ENCODE peak calls at places on chromosomes 1 and 21, in five cellular contexts. O is transverse colon, L is A549, E is Peyer's patch, G is spleen. A is an unnamed sample.

GRCh38 chr1:93907718-93908117 is 1.5 kb downstream of the GCLM start:
- DNase-seq in O (no peak), L (peak; percentile 47), E (no peak), G (no peak), A (no peak)

GRCh38 chr1:156379420-156380165 is 10.6 kb downstream of the RHBG start:
- DNase-seq in O (no peak), L (peak; percentile 50), E (peak; percentile 55), G (no peak), A (no peak)

GRCh38 chr21:16534408-16535099 is 804.8 kb downstream of the USP25 start:
- DNase-seq in O (peak; percentile 16), L (peak; percentile 70), E (peak; percentile 50), G (no peak), A (no peak)

GRCh38 chr21:10273196-10273595 is 248.2 kb upstream of the TPTE start:
- DNase-seq in O (no peak), L (no peak), E (no peak), G (no peak), A (no peak)

GRCh38 chr1:56322211-56322610 is 257.2 kb downstream of the PLPP3 start:
- DNase-seq in O (no peak), L (no peak), E (no peak), G (no peak), A (no peak)

GRCh38 chr1:228809621-228810313 is 74.5 kb downstream of the RHOU start:
- DNase-seq in O (peak; percentile 75), L (peak; percentile 32), E (peak; percentile 76), G (no peak), A (no peak)

GRCh38 chr1:94316836-94317789 is 79.7 kb upstream of the ARHGAP29 start:
- DNase-seq in O (no peak), L (peak; percentile 71), E (no peak), G (no peak), A (no peak)

GRCh38 chr1:167499657-167500056 is 18.7 kb downstream of the CD247 start:
- DNase-seq in O (peak; percentile 34), L (no peak), E (peak; percentile 74), G (no peak), A (no peak)

GRCh38 chr21:32253215-32253641 is 25.6 kb downstream of the MIS18A start:
- DNase-seq in O (no peak), L (no peak), E (no peak), G (no peak), A (no peak)

GRCh38 chr1:146012703-146013565 is 8.6 kb downstream of the HJV start:
- DNase-seq in O (no peak), L (peak; percentile 82), E (peak; percentile 80), G (no peak), A (no peak)

GRCh38 chr1:11979453-11979817 is 809 bp upstream of the MFN2 start:
- DNase-seq in O (no peak), L (no peak), E (no peak), G (peak; percentile 86), A (peak; percentile 51)

GRCh38 chr1:10399487-10399917 is 638 bp downstream of the PGD start:
- DNase-seq in O (no peak), L (no peak), E (no peak), G (peak; percentile 83), A (no peak)

GRCh38 chr21:38945536-38946245 is 140.0 kb downstream of the ETS2 start:
- DNase-seq in O (no peak), L (no peak), E (peak; percentile 44), G (no peak), A (no peak)

GRCh38 chr1:188826800-188827199 is 1650.9 kb downstream of the BRINP3 start:
- DNase-seq in O (no peak), L (no peak), E (no peak), G (no peak), A (no peak)

GRCh38 chr1:188822248-188822647 is 1655.4 kb downstream of the BRINP3 start:
- DNase-seq in O (no peak), L (no peak), E (no peak), G (no peak), A (no peak)

DNA sequence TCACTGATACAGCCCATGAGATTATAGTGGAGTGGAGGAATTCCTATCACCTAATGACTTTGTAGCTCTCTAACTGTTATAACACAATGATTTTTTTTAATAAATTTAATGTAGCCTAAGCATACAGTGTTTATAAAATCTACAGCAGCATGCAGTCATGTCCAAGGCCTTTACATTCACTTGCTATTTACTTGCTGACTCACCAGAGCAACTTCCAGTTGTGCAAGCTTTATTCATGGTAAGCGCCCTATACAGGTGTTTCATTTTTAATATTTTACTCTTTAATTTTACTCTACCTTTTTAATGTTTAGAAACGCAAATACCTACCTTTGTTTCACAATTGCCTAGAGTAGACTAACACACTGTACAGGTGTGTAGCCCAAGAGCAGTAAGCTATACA is 1652.2 kb downstream of the BRINP3 start:
- DNase-seq in O (no peak), L (no peak), E (no peak), G (no peak), A (no peak)
- TF ChIP-seq CTCF in O (no peak), L (no peak), E (no peak), G (no peak), A (no peak)

DNA sequence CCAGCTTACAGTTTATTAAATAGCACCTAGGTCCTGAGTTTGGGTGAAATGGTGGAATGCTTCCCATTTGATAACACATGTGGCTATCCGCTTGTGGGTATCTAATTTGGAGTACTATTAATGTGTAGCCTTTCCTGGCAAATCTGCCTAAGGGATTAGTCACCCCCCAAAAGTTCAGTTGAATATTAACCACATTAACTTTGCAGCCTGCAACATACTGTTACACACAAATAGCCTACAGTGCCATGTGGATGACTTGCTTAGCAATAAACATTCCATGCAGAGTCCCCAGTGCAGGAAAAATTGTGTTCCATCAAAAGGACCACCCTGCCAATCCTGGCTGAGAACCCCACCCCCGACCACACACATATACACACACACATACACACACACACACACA is 303.3 kb upstream of the ESRRG start:
- DNase-seq in O (no peak), L (no peak), E (no peak), G (no peak), A (no peak)
- TF ChIP-seq POLR2A in O (no peak), L (no peak), E (no peak), G (no peak), A (no peak)

DNA sequence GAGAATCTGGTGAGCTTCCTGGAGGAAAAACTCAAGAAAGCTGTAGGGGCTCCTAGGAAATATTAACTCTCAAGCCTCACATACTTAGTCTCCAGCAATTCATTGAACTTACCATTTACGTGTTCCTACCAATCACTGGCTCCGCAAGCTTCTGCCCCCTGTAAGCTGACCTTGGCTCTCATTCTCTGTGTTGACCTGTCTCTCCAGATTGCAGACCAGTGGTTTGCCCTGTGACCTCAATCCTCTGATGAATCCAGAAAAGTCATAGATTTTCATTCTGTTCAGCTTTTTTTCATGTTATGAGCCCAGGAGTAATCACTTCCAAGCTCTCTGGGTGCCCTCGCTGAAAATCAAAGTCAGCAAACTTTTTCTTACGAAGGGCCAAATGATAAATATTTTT is 241.9 kb downstream of the DSCAM start:
- DNase-seq in O (no peak), L (no peak), E (no peak), G (no peak), A (no peak)
- H3K9me3 ChIP-seq in O (no peaks in the 10 kb centered on the region), L (no peaks in the 10 kb centered on the region), E (no peaks in the 10 kb centered on the region), G (peaks cover 49% of the 10 kb centered on the region), A (peaks cover 6% of the 10 kb centered on the region)

DNA sequence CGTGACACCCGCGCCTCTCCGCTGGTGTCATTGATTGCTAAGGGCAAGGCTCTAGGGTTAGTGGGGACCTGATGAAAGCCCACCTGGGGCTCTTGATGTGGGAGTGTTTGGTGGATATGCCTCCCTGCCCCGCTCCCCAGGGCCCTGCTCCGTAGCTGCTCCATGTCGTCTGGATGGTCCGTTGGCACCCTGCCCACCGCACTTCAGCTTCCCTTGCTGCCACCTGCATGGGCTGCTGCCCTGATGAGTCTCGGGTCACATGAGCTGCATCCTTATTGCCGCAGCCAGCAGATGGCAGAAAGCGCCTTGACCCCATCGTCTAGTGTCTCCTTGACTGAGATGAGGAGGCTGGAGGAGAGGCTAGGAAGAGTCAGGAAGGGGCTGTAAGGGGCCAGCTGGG is 439.4 kb downstream of the CAMTA1 start:
- DNase-seq in O (peak; percentile 38), L (peak; percentile 31), E (peak; percentile 53), G (peak; percentile 50), A (no peak)
- TF ChIP-seq CTCF in O (peak; percentile 31), L (no peak), E (no peak), G (no peak), A (no peak)

DNA sequence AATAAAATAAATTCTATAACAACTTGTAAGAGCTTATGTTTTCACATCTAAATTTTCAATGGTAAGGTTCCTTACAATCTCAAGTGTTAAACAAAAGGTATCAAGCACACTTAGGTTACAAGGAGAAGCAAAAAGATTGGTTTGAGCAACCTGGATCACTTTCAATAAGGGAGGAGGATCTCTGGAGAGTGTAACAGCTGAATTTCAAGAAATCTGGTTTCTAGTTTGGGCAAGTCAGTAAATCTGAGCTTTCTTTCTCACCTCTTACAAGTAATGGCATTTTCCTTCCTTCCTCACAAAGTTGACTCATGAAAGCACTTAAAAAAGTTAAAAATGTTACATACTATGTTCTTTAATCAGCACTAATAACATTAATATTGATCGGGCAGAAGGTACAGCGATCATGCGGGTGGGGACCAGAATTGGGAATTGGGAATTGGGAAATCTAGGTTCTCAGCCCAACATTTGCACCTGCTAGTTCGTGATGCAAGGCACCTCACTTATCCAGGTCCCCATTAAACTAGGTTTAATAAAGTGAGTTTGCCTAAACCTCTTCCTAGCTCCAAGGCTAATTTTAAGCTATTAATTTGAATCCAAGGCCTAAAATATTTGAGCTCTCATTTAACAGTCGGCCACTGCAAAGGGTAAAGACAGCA is 3.1 kb downstream of the NUCKS1 start:
- DNase-seq in O (no peak), L (no peak), E (no peak), G (no peak), A (no peak)
- TF ChIP-seq POLR2A in O (no peak), L (no peak), E (no peak), G (no peak), A (no peak)

GRCh38 chr1:247043406-247043805 is 35.2 kb downstream of the ZNF670 start:
- DNase-seq in O (no peak), L (no peak), E (no peak), G (no peak), A (no peak)
- H3K9me3 ChIP-seq in O (peaks cover 59% of the 10 kb centered on the region), L (peaks cover 84% of the 10 kb centered on the region), E (peaks cover 19% of the 10 kb centered on the region), G (peaks cover 100% of the 10 kb centered on the region), A (peaks cover 80% of the 10 kb centered on the region)

GRCh38 chr1:19483691-19484090 is 1.6 kb downstream of the CAPZB start:
- DNase-seq in O (no peak), L (no peak), E (no peak), G (no peak), A (no peak)

GRCh38 chr1:19484338-19484792 is 974 bp downstream of the CAPZB start:
- DNase-seq in O (no peak), L (no peak), E (peak; percentile 58), G (peak; percentile 89), A (no peak)

GRCh38 chr1:19484793-19485361 is 462 bp downstream of the CAPZB start:
- DNase-seq in O (no peak), L (peak; percentile 18), E (no peak), G (no peak), A (no peak)

GRCh38 chr1:19485362-19486187 is at the start of gene CAPZB:
- DNase-seq in O (peak; percentile 97), L (peak; percentile 81), E (peak; percentile 97), G (peak; percentile 99), A (peak; percentile 63)

GRCh38 chr1:19488136-19488535 is 2.8 kb upstream of the CAPZB start:
- DNase-seq in O (no peak), L (no peak), E (no peak), G (no peak), A (no peak)
- TF ChIP-seq CTCF in O (no peak), L (no peak), E (no peak), G (no peak), A (no peak)

GRCh38 chr21:37555672-37556261 is 189.2 kb downstream of the DYRK1A start:
- DNase-seq in O (no peak), L (no peak), E (no peak), G (no peak), A (no peak)
- TF ChIP-seq POLR2A in O (no peak), L (no peak), E (no peak), G (no peak), A (no peak)